ENCODE peak calls at places on chromosomes 3 and 15, in four cellular contexts. X, E, A and M are unnamed samples. For H3K4me1, the result is how much of the 10 kb centered on the place peaks cover.

GRCh38 chr3:64925575-64925974 is 237.8 kb upstream of the ADAMTS9 start:
- DNase-seq in X (no peak), E (no peak), A (no peak), M (no peak)

GRCh38 chr3:14525685-14526631 is 14.2 kb downstream of the GRIP2 start:
- DNase-seq in X (no peak), E (peak), A (peak), M (no peak)

GRCh38 chr3:43389388-43390254 is 103.3 kb downstream of the SNRK start:
- DNase-seq in X (no peak), E (peak), A (peak), M (no peak)

GRCh38 chr3:197298858-197299854 is 744 bp upstream of the DLG1 start:
- DNase-seq in X (peak), E (peak), A (peak), M (no peak)

GRCh38 chr3:13792512-13793347 is 87.1 kb downstream of the WNT7A start:
- DNase-seq in X (no peak), E (no peak), A (no peak), M (no peak)

GRCh38 chr3:156433910-156434309 is 121.0 kb downstream of the SSR3 start:
- DNase-seq in X (no peak), E (no peak), A (no peak), M (no peak)

GRCh38 chr3:194136519-194137313 is 768 bp downstream of the HES1 start:
- DNase-seq in X (peak), E (no peak), A (peak), M (peak)

GRCh38 chr15:82854554-82854953 is 45.1 kb downstream of the WHAMM start:
- DNase-seq in X (no peak), E (no peak), A (no peak), M (no peak)

GRCh38 chr3:124172846-124173245 is 180.9 kb upstream of the ROPN1 start:
- DNase-seq in X (no peak), E (no peak), A (no peak), M (no peak)

GRCh38 chr3:59772416-59773408 is 722.9 kb upstream of the CFAP20DC start:
- DNase-seq in X (no peak), E (no peak), A (no peak), M (no peak)

GRCh38 chr3:44721231-44722102 is 8.0 kb upstream of the ZNF501 start:
- DNase-seq in X (no peak), E (no peak), A (no peak), M (no peak)

GRCh38 chr3:107657971-107658370 is 135.2 kb downstream of the BBX start:
- DNase-seq in X (no peak), E (no peak), A (no peak), M (no peak)

GRCh38 chr15:67158367-67158766 is 93.0 kb downstream of the SMAD3 start:
- DNase-seq in X (no peak), E (no peak), A (no peak), M (no peak)

GRCh38 chr3:4752201-4753072 is 226.8 kb upstream of the BHLHE40 start:
- DNase-seq in X (no peak), E (no peak), A (no peak), M (no peak)

GRCh38 chr3:17579289-17580031 is 163.0 kb downstream of the TBC1D5 start:
- DNase-seq in X (no peak), E (no peak), A (no peak), M (no peak)

GRCh38 chr15:50134524-50135024 is 15.5 kb upstream of the ATP8B4 start:
- DNase-seq in X (no peak), E (no peak), A (no peak), M (no peak)

GRCh38 chr3:178295257-178295912 is 240.9 kb upstream of the KCNMB2 start:
- DNase-seq in X (no peak), E (no peak), A (no peak), M (no peak)

GRCh38 chr3:126184465-126185000 is 4.1 kb upstream of the ALDH1L1 start:
- DNase-seq in X (no peak), E (peak), A (no peak), M (no peak)

DNA sequence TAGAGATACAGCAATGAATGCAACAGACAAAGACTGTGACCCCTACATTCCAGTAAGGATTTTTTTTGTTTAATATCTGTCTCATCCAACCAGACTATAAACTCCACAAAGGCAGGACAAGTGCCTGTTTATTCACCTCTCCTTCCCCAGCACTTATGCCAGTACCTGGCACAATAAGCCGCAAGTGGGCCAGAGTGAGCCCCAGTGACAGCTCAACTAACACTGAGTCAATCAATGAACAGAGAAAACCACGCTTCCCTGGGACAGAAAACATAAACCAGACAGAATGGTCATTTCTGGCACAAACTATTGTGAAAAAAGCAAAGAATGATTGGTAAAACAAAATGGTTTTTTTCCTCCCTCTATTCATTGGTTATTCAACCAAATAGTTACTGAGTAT is 52.2 kb downstream of the RYK start:
- DNase-seq in X (no peak), E (no peak), A (no peak), M (no peak)
- TF ChIP-seq CTCF in X (no peak), E (no peak), A (no peak), M (no peak)

GRCh38 chr15:60396964-60397771 is 618 bp downstream of the ANXA2 start:
- DNase-seq in X (peak), E (peak), A (peak), M (peak)

GRCh38 chr15:60399246-60399915 is 1.6 kb upstream of the ANXA2 start:
- DNase-seq in X (no peak), E (no peak), A (no peak), M (no peak)

GRCh38 chr15:60399931-60400330 is 2.1 kb upstream of the ANXA2 start:
- DNase-seq in X (no peak), E (no peak), A (no peak), M (no peak)

GRCh38 chr15:60397772-60398445 is at the start of gene ANXA2:
- DNase-seq in X (peak), E (peak), A (peak), M (peak)

GRCh38 chr15:60400957-60401356 is 3.2 kb upstream of the ANXA2 start:
- DNase-seq in X (no peak), E (no peak), A (no peak), M (no peak)
- H3K4me1 ChIP-seq in X (under half), E (under half), A (under half), M (under half)

GRCh38 chr3:101938262-101938847 is 89.0 kb downstream of the NFKBIZ start:
- DNase-seq in X (no peak), E (no peak), A (no peak), M (no peak)
- TF ChIP-seq CTCF in X (no peak), E (no peak), A (no peak), M (no peak)

GRCh38 chr3:196280689-196281463 is 6.7 kb downstream of the PCYT1A start:
- DNase-seq in X (no peak), E (no peak), A (no peak), M (no peak)

GRCh38 chr3:196287066-196287404 is 491 bp downstream of the PCYT1A start:
- DNase-seq in X (no peak), E (peak), A (no peak), M (no peak)

GRCh38 chr3:196284396-196284795 is 3.1 kb downstream of the PCYT1A start:
- DNase-seq in X (no peak), E (no peak), A (no peak), M (no peak)

GRCh38 chr3:196287405-196288140 is at the start of gene PCYT1A:
- DNase-seq in X (peak), E (peak), A (peak), M (peak)

DNA sequence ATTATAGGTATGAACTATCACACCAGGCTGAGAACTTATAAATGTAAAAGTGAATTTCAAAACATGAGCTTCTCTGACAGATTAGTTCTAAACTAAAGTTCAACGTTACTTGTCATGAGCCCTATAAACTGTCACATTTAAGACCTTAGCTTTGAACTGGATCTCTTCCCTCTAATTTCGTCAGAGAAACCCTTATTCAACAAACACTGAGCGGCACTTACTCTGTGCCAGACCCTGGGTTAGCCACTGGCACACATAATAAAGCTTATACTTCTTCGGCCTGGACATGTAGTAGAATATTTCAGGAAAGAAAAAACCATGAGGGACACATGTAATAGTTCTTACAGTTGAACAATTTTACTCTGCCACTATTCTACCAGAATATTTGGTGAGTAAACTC is 5.6 kb downstream of the PCYT1A start:
- DNase-seq in X (no peak), E (no peak), A (no peak), M (no peak)
- H3K4me1 ChIP-seq in X (half or more), E (half or more), A (half or more), M (under half)

DNA sequence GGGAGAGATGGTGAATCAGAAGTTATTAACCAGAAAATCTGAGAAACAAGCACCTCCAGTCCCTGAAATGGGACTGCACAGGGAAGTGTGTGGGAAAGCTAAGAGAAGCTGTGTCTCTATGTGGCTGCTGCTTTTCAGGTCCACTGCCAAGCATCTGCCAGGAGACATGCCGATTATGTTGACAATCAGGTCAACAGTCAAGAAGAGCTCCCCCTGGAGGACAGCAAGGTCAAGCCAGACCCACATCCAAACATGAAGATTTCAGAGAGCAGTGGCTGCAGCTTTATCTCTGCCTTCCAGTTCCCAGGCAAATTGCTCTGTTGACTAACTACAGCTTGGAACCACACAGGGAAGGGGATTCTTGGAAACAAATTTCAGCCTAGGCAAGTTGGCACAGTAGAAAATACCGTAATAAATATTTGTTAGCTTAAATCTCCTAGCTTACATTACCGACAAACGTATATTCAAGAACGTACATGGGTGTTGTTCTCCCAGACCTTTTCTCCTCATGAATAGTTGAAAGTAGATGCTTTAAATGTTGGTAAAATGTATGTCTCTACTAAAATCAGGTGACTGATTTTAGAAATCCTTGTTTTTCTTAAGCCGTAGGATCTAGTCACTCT is 394.5 kb upstream of the RARB start:
- DNase-seq in X (peak), E (peak), A (no peak), M (no peak)
- TF ChIP-seq CTCF in X (peak), E (peak), A (peak), M (peak)

DNA sequence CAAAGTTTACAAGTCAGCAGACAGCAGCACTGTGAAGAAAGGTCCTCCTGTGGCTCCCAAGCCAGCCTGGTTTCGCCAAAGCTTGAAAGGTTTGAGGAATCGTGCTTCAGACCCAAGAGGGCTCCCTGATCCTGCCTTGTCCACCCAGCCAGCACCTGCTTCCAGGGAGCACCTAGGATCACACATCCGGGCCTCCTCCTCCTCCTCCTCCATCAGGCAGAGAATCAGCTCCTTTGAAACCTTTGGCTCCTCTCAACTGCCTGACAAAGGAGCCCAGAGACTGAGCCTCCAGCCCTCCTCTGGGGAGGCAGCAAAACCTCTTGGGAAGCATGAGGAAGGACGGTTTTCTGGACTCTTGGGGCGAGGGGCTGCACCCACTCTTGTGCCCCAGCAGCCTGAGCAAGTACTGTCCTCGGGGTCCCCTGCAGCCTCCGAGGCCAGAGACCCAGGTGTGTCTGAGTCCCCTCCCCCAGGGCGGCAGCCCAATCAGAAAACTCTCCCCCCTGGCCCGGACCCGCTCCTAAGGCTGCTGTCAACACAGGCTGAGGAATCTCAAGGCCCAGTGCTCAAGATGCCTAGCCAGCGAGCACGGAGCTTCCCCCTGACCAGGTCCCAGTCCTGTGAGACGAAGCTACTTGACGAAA is 24.2 kb downstream of the STARD5 start:
- DNase-seq in X (no peak), E (no peak), A (no peak), M (no peak)
- H3K4me1 ChIP-seq in X (under half), E (under half), A (half or more), M (under half)

DNA sequence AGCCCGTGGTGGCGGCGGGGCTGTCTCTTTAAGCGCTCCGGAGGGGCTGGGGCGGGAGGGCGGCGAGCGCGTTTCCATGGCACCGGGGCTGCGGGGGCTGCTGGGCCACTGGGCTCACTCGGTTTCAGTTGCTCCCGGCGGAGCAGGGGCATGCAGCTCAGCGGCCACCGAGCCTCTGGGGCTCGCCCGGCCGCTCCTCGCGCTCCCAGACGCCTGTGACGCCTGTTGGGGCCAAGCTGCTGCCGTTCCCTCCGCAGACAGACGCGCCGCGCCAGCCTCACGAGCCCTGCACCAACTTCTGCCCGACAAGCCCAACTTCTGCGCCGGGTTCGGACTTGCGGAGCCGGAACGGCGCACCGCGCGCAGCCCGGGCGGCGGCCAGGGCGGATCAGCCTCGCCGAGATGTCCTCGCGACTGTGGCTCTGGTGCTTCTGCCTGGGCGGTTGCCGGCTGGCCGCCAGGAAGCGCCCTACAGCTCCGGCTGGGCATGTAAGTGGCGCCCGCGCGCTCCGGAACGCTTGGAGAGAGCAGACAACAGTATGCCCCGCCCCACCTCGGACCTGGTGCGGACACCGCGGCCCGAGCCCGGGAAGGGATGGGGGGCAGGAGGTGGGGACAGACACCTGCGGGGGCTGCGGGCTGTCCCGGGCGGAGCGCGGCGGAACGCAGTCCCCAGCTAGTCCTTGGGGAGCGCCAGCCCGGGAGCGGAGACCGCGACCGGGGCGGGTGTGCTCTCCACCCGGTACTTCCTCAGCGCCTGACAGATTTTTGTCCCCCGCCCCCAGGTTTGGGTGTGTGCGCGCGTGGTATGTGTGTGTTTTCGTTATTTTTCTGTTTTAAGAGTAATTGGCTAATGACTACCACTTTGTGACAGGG is 154.1 kb upstream of the GOLIM4 start:
- DNase-seq in X (peak), E (peak), A (peak), M (no peak)
- TF ChIP-seq CTCF in X (peak), E (no peak), A (peak), M (peak)

GRCh38 chr3:177061382-177061781 is 135.9 kb downstream of the TBL1XR1 start:
- DNase-seq in X (no peak), E (no peak), A (no peak), M (no peak)
- H3K4me1 ChIP-seq in X (half or more), E (half or more), A (under half), M (under half)